ENCODE peak calls at places on chromosomes 12 and 14, in five cellular contexts. J is cardiac fibroblast, O is stomach, B is esophagus squamous epithelium, P is fibroblast of the aortic adventitia. N is an unnamed sample.

GRCh38 chr14:63933701-63934100 is 80.9 kb downstream of the SYNE2 start:
- DNase-seq in J (no peak), O (no peak), B (no peak), P (no peak), N (no peak)

GRCh38 chr12:71014180-71014785 is 93.7 kb upstream of the PTPRR start:
- DNase-seq in J (peak), O (no peak), B (no peak), P (peak), N (peak)

GRCh38 chr12:47394070-47394469 is 311.8 kb downstream of the RPAP3 start:
- DNase-seq in J (no peak), O (no peak), B (no peak), P (no peak), N (no peak)

GRCh38 chr14:59296508-59296907 is 108.0 kb downstream of the DAAM1 start:
- DNase-seq in J (no peak), O (no peak), B (no peak), P (no peak), N (no peak)

GRCh38 chr14:71163842-71164500 is 256.7 kb downstream of the PCNX1 start:
- DNase-seq in J (no peak), O (no peak), B (no peak), P (no peak), N (no peak)

GRCh38 chr12:24928131-24928530 is 20.8 kb downstream of the BCAT1 start:
- DNase-seq in J (no peak), O (no peak), B (no peak), P (no peak), N (no peak)

GRCh38 chr12:87775051-87775450 is 254.2 kb downstream of the C12orf50 start:
- DNase-seq in J (no peak), O (no peak), B (no peak), P (no peak), N (no peak)

GRCh38 chr12:113174461-113175384 is 10.6 kb downstream of the DDX54 start:
- DNase-seq in J (peak), O (peak), B (no peak), P (peak), N (peak)

GRCh38 chr12:113190761-113191160 is 5.2 kb downstream of the RITA1 start:
- DNase-seq in J (peak), O (no peak), B (no peak), P (peak), N (peak)

GRCh38 chr12:54162741-54163140 is 26.0 kb downstream of the SMUG1 start:
- DNase-seq in J (no peak), O (no peak), B (no peak), P (no peak), N (no peak)

GRCh38 chr12:93808169-93808899 is 131.2 kb downstream of the CRADD start:
- DNase-seq in J (no peak), O (no peak), B (no peak), P (no peak), N (no peak)
- H3K4me3 ChIP-seq in J (no peak), O (no peak), B (no peak), P (no peak), N (no peak)

DNA sequence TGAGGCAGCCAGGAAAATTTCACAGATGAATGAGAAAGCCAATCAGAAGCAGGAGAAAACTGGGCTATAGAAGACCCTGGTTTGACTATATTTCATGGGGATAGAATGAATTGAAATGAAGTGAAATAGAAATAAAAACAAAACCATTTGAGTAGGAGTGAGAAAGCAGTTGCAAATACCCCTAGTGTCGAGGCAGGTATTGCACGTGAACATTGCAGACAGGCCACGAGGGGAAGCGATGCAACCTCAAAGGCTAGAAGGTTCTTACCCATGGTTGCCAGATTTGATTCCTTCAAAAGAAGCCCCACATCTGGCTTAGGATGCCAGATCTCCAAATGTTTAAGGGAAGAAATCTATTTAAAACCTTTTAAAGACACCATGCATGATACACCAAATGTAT is 648.9 kb downstream of the VRK1 start:
- DNase-seq in J (no peak), O (no peak), B (no peak), P (no peak), N (no peak)
- TF ChIP-seq CTCF in J (no peak), O (no peak), B (no peak), P (no peak), N (no peak)

GRCh38 chr14:100322138-100322957 is 791 bp upstream of the SLC25A47 start:
- DNase-seq in J (no peak), O (no peak), B (no peak), P (no peak), N (no peak)

GRCh38 chr14:100325958-100326357 is 2.8 kb downstream of the SLC25A47 start:
- DNase-seq in J (no peak), O (peak), B (no peak), P (no peak), N (no peak)

GRCh38 chr14:100325231-100325632 is 2.1 kb downstream of the SLC25A47 start:
- DNase-seq in J (no peak), O (no peak), B (no peak), P (no peak), N (no peak)

GRCh38 chr14:100323121-100323941 is at the start of gene SLC25A47:
- DNase-seq in J (no peak), O (no peak), B (no peak), P (no peak), N (no peak)

GRCh38 chr14:100323942-100324307 is 786 bp downstream of the SLC25A47 start:
- DNase-seq in J (no peak), O (no peak), B (no peak), P (no peak), N (no peak)
- H3K4me3 ChIP-seq in J (no peak), O (no peak), B (no peak), P (no peak), N (no peak)

GRCh38 chr14:87066221-87066817 is 926.7 kb downstream of the GALC start:
- DNase-seq in J (peak), O (no peak), B (no peak), P (peak), N (peak)
- TF ChIP-seq CTCF in J (no peak), O (no peak), B (no peak), P (peak), N (peak)

DNA sequence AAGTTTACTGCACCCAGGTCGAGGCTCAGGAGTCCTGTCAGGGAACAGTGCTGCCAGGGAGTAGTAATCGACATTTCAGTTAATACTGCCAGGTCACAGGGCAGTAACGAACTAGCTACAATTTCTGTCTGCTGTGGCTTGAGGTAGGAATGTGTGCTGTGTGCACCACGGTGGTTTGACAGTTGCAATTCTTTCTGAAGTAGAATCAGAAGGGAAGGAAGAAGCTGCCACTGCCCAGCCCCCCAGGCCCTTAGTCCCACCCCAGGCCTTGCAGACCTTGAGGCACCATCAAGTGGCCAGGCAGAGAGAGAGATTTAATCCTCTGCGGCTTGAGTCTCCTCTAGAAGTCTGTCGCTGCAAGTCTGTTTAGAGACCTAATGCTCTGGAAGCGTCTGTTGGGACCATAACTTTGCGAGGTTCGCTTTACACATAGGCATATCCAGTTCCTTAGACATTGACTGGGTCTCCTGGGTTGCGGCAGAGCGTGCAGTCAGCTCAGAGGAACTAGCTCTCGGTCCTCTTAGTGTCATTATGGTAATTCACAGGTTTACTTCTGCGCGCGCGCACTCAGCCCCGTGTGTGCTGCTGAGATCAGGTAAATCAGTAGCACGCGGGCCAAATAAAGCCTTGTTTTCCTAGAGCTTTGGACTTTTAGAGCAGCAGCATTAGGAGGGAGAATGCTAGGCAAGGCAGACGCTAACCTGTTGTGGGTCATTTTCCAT is 9.8 kb downstream of the NKX2-1 start:
- DNase-seq in J (no peak), O (no peak), B (no peak), P (no peak), N (no peak)
- H3K4me3 ChIP-seq in J (no peak), O (no peak), B (no peak), P (no peak), N (no peak)

GRCh38 chr12:57738142-57738474 is 434 bp downstream of the AGAP2 start:
- DNase-seq in J (no peak), O (no peak), B (no peak), P (no peak), N (no peak)

GRCh38 chr12:57738661-57739237 is at the start of gene AGAP2:
- DNase-seq in J (no peak), O (no peak), B (no peak), P (no peak), N (no peak)

GRCh38 chr12:57736743-57737466 is 1.6 kb downstream of the AGAP2 start:
- DNase-seq in J (no peak), O (no peak), B (no peak), P (no peak), N (no peak)

GRCh38 chr12:57735952-57736742 is 2.4 kb downstream of the AGAP2 start:
- DNase-seq in J (peak), O (no peak), B (no peak), P (no peak), N (peak)

GRCh38 chr12:57737467-57738141 is 938 bp downstream of the AGAP2 start:
- DNase-seq in J (no peak), O (no peak), B (no peak), P (no peak), N (peak)
- TF ChIP-seq CTCF in J (no peak), O (no peak), B (no peak), P (peak), N (peak)

GRCh38 chr12:112126916-112127315 is 1.6 kb downstream of the TRAFD1 start:
- DNase-seq in J (no peak), O (no peak), B (no peak), P (peak), N (no peak)
- H3K4me3 ChIP-seq in J (no peak), O (peak), B (peak), P (peak), N (peak)

DNA sequence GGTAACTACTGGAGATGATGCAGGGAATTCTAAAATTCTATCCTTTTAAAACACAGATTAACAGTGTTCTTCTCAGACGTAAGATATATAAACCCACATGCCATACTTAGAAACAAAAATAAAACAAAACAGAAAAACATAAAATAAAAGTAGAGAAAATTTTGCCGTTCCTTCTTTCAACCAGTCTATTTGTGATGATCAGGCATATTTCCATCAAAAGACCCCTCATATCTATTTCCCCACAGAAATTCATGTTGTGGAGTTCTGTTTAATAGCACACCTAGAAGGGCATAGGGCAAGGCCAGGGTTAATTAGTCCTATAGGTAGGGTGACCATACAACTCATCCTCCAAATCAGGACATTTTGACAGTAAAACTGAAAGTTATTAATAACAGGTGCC is 529.8 kb downstream of the NOVA1 start:
- DNase-seq in J (no peak), O (no peak), B (no peak), P (no peak), N (no peak)
- TF ChIP-seq CTCF in J (no peak), O (no peak), B (no peak), P (no peak), N (no peak)

GRCh38 chr12:109291531-109292341 is 17.3 kb downstream of the FOXN4 start:
- DNase-seq in J (peak), O (peak), B (no peak), P (no peak), N (peak)
- H3K4me3 ChIP-seq in J (no peak), O (peak), B (peak), P (no peak), N (peak)